ENCODE peak calls at places on chromosomes 4 and X, in seven cellular contexts. R is prostate gland, X is GM23338, M is GM12878, W is upper lobe of left lung, F is suprapubic skin, O is HCT116. V is an unnamed sample.

GRCh38 chr4:158811704-158812103 is 42.9 kb downstream of the FNIP2 start:
- DNase-seq in F (no peak), R (no peak), X (no peak), O (no peak), M (no peak), W (no peak), V (no peak)

GRCh38 chrX:53831662-53832635 is 145.4 kb upstream of the HUWE1 start:
- DNase-seq in R (peak; percentile 21), W (no peak), F (no peak), X (peak; percentile 74), M (peak; percentile 40), O (peak; percentile 28), V (no peak)

GRCh38 chrX:100864967-100865366 is 9.2 kb downstream of the NOX1 start:
- DNase-seq in O (no peak), F (no peak), M (no peak), X (no peak), R (no peak), W (no peak), V (no peak)

GRCh38 chr4:128244379-128244778 is 43.2 kb downstream of the PGRMC2 start:
- DNase-seq in O (no peak), F (no peak), R (no peak), X (no peak), M (no peak), W (no peak), V (no peak)

GRCh38 chr4:134276476-134276875 is 74.9 kb upstream of the PABPC4L start:
- DNase-seq in R (no peak), F (no peak), X (no peak), W (no peak), M (no peak), O (no peak), V (no peak)

GRCh38 chr4:141580523-141580922 is 55.9 kb upstream of the IL15 start:
- DNase-seq in R (no peak), F (no peak), M (no peak), W (no peak), X (no peak), O (no peak), V (no peak)

GRCh38 chr4:113327513-113327912 is 278.1 kb downstream of the ANK2 start:
- DNase-seq in M (no peak), O (no peak), X (no peak), R (no peak), W (no peak), F (no peak), V (no peak)

GRCh38 chr4:152117054-152117453 is 356.2 kb upstream of the GATB start:
- DNase-seq in O (no peak), X (no peak), F (no peak), M (no peak), W (no peak), R (no peak), V (no peak)

GRCh38 chr4:113474017-113474416 is 287.5 kb downstream of the CAMK2D start:
- DNase-seq in M (no peak), W (no peak), X (no peak), F (no peak), R (no peak), O (peak; percentile 72), V (no peak)

GRCh38 chr4:172173206-172173605 is 360.0 kb downstream of the GALNTL6 start:
- DNase-seq in O (no peak), X (no peak), R (no peak), M (no peak), F (no peak), W (no peak), V (no peak)

GRCh38 chrX:9530848-9531274 is 66.0 kb downstream of the TBL1X start:
- DNase-seq in W (no peak), R (peak; percentile 6), M (no peak), X (peak; percentile 84), O (no peak), F (no peak), V (peak; percentile 78)

GRCh38 chr4:100986360-100986868 is 360.9 kb downstream of the PPP3CA start:
- DNase-seq in W (no peak), O (no peak), X (peak; percentile 69), M (no peak), R (no peak), F (no peak), V (no peak)

GRCh38 chr4:78707268-78707667 is 68.9 kb upstream of the BMP2K start:
- DNase-seq in O (no peak), X (no peak), W (no peak), F (no peak), M (no peak), R (no peak), V (no peak)

GRCh38 chrX:13923845-13924244 is 105.8 kb downstream of the GEMIN8 start:
- DNase-seq in O (no peak), M (no peak), R (no peak), W (no peak), F (no peak), X (no peak), V (no peak)

GRCh38 chrX:107714196-107714811 is 61.3 kb downstream of the TSC22D3 start:
- DNase-seq in X (no peak), F (peak; percentile 67), O (no peak), M (no peak), W (no peak), R (no peak), V (no peak)

GRCh38 chr4:165058676-165059075 is 5.0 kb downstream of the TRIM75 start:
- DNase-seq in X (no peak), W (no peak), M (no peak), O (no peak), R (no peak), F (no peak), V (no peak)

GRCh38 chrX:77436271-77436670 is 10.9 kb upstream of the FGF16 start:
- DNase-seq in W (no peak), F (no peak), M (no peak), O (no peak), R (no peak), X (no peak), V (no peak)

GRCh38 chrX:20409991-20410390 is 143.3 kb upstream of the RPS6KA3 start:
- DNase-seq in X (no peak), M (no peak), O (no peak), F (no peak), R (no peak), W (no peak), V (no peak)

GRCh38 chr4:17138847-17139246 is 240.4 kb upstream of the LDB2 start:
- DNase-seq in F (no peak), W (no peak), M (no peak), O (no peak), R (no peak), X (no peak), V (no peak)

GRCh38 chr4:99665981-99666380 is 8.4 kb upstream of the C4orf54 start:
- DNase-seq in M (no peak), R (no peak), O (no peak), W (no peak), F (no peak), X (no peak), V (no peak)

GRCh38 chr4:99668472-99668871 is 10.8 kb upstream of the C4orf54 start:
- DNase-seq in W (no peak), R (no peak), O (no peak), F (no peak), X (no peak), M (no peak), V (no peak)

GRCh38 chr4:99669084-99669483 is 11.5 kb upstream of the C4orf54 start:
- DNase-seq in R (no peak), W (no peak), X (no peak), F (no peak), M (no peak), O (no peak), V (no peak)

GRCh38 chr4:99661907-99662306 is 4.3 kb upstream of the C4orf54 start:
- DNase-seq in W (no peak), O (no peak), F (no peak), X (no peak), M (no peak), R (no peak), V (no peak)

DNA sequence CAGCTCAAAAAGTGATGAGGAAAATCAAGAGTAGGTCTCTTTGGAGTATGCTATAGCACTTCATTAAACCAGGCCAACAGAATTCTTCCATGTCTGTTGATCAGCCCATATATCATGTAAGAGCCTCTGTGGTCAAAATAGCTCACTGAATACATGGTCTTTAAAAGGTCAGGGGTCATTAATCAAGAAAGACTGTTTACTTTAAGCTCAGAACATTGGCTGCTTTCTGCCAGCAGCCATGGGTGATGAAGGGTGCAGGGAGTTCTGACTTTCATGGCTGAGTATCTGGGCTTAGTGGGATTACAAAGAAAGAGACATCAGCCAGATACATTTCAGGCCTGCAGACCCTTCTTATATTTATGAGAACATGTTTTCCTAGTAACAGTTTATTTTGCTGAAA is 7.1 kb upstream of the C4orf54 start:
- DNase-seq in O (no peak), W (no peak), M (no peak), F (no peak), X (no peak), R (no peak), V (no peak)
- TF ChIP-seq POLR2AphosphoS5 in O (no peak), W (no peak), M (no peak), F (no peak), X (no peak), R (no peak), V (no peak)

DNA sequence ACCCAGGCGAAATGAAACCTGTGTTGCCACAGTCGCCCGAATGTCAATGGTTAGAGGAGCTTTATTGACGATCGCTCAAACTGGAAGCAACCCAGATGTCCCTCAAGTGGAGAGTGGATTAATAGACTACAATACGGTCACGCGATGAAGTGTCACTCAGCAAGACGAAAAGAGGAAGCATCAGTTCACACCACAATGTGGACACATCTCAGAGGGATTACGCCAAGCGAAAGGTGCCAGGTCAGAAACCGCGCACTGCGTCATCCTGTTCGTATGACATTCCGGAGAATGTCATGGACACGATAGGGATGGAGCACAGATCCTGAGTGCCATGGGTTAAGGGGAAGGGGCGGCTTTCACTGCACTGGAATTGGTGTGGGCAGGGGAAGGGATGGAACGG is 111.7 kb downstream of the HMX1 start:
- DNase-seq in X (no peak), M (no peak), O (no peak), F (peak; percentile 13), R (no peak), W (no peak), V (peak; percentile 37)
- H3K4me3 ChIP-seq in X (no peak overlapping the region), M (no peak overlapping the region), O (no peak overlapping the region), F (no peak overlapping the region), R (no peak overlapping the region), W (no peak overlapping the region), V (no peak overlapping the region)

GRCh38 chr4:3291411-3291968 is 1.3 kb upstream of the RGS12 start:
- DNase-seq in O (no peak), M (no peak), X (peak; percentile 70), F (no peak), W (peak; percentile 86), R (peak; percentile 62), V (no peak)
- H3K27ac ChIP-seq in O (peak overlapping the region; percentile 82), M (no peak overlapping the region), X (no peak overlapping the region), F (peak overlapping the region; percentile 96), W (peak overlapping the region; percentile 96), R (peak overlapping the region; percentile 92), V (peak overlapping the region; percentile 89)

GRCh38 chrX:76427560-76428242 is at the start of gene MAGEE1:
- DNase-seq in F (peak; percentile 71), X (peak; percentile 63), O (peak; percentile 32), W (peak; percentile 95), R (peak; percentile 58), M (peak; percentile 19), V (peak; percentile 87)
- TF ChIP-seq POLR2AphosphoS5 in F (no peak), X (peak; percentile 41), O (peak; percentile 39), W (peak; percentile 31), R (peak; percentile 64), M (no peak), V (peak; percentile 43)